ENCODE peak calls at places on chromosome 13, in four cellular contexts. N is stimulated activated CD4-positive, alpha-beta T cell treated with anti-CD3 and anti-CD28 coated beads, Interleukin-4, amount 100 ng/mL, for 1 hour; Y is pancreas; O is AG08396. Q is an unnamed sample.

GRCh38 chr13:35190241-35190640 is 248.2 kb downstream of the NBEA start:
- DNase-seq in Y (no peak), N (no peak), O (no peak), Q (no peak)

GRCh38 chr13:100523994-100524393 is 64.6 kb downstream of the GGACT start:
- DNase-seq in Y (no peak), N (no peak), O (no peak), Q (no peak)

GRCh38 chr13:113145911-113146598 is 12.4 kb upstream of the PROZ start:
- DNase-seq in Y (no peak), O (no peak), N (no peak), Q (no peak)

GRCh38 chr13:38180670-38181069 is 169.0 kb upstream of the UFM1 start:
- DNase-seq in Y (no peak), O (no peak), N (no peak), Q (no peak)

GRCh38 chr13:79805317-79805716 is 324.4 kb downstream of the NDFIP2 start:
- DNase-seq in O (no peak), N (no peak), Y (no peak), Q (no peak)

GRCh38 chr13:19845758-19846157 is 17.7 kb downstream of the ZMYM5 start:
- DNase-seq in N (no peak), Y (no peak), O (peak; percentile 87), Q (no peak)

GRCh38 chr13:78638216-78638615 is 20.7 kb downstream of the OBI1 start:
- DNase-seq in O (no peak), Y (no peak), N (no peak), Q (no peak)

GRCh38 chr13:80084086-80084676 is 256.7 kb downstream of the SPRY2 start:
- DNase-seq in Y (no peak), O (peak; percentile 61), N (no peak), Q (no peak)

GRCh38 chr13:95457294-95457693 is 95.2 kb upstream of the CLDN10 start:
- DNase-seq in N (no peak), Y (no peak), O (no peak), Q (no peak)

GRCh38 chr13:29901714-29902631 is 51.6 kb upstream of the UBL3 start:
- DNase-seq in Y (no peak), O (peak; percentile 71), N (peak; percentile 27), Q (peak; percentile 42)

GRCh38 chr13:20796791-20797513 is 23.2 kb upstream of the EEF1AKMT1 start:
- DNase-seq in N (no peak), O (no peak), Y (no peak), Q (no peak)

GRCh38 chr13:95403349-95404140 is 102.3 kb upstream of the ABCC4 start:
- DNase-seq in O (no peak), Y (no peak), N (no peak), Q (peak; percentile 8)

GRCh38 chr13:111521030-111521429 is 200.6 kb downstream of the TEX29 start:
- DNase-seq in Y (no peak), N (no peak), O (no peak), Q (no peak)

GRCh38 chr13:99179460-99179859 is 21.2 kb upstream of the UBAC2 start:
- DNase-seq in O (no peak), Y (no peak), N (no peak), Q (no peak)

GRCh38 chr13:76886292-76887061 is at the start of gene KCTD12:
- DNase-seq in O (peak; percentile 81), Y (peak; percentile 75), N (peak; percentile 81), Q (peak; percentile 84)